ENCODE peak calls at places on chromosomes 6 and 20, in five cellular contexts. V, T, Y, I and K are unnamed samples.
A peak's percentile ranks its signal among the peaks of the same experiment; 100 is the strongest.

GRCh38 chr6:160139420-160139851 is 17.8 kb downstream of the SLC22A1 start:
- DNase-seq in V (peak; percentile 65), T (peak; percentile 74), Y (peak; percentile 78), I (peak; percentile 81), K (no peak)

GRCh38 chr6:2891768-2892170 is 11.3 kb downstream of the SERPINB9 start:
- DNase-seq in V (no peak), T (no peak), Y (peak; percentile 57), I (peak; percentile 70), K (no peak)

GRCh38 chr20:35886537-35886936 is 67.8 kb downstream of the SCAND1 start:
- DNase-seq in V (no peak), T (no peak), Y (no peak), I (no peak), K (peak; percentile 69)

GRCh38 chr6:111242452-111242851 is 155.1 kb downstream of the SLC16A10 start:
- DNase-seq in V (no peak), T (no peak), Y (no peak), I (peak; percentile 56), K (no peak)

GRCh38 chr6:109349419-109349987 is 32.8 kb downstream of the CD164 start:
- DNase-seq in V (peak; percentile 6), T (peak; percentile 27), Y (no peak), I (peak; percentile 74), K (no peak)

GRCh38 chr6:125547320-125547843 is 202.1 kb upstream of the HEY2 start:
- DNase-seq in V (no peak), T (no peak), Y (no peak), I (no peak), K (no peak)

GRCh38 chr6:90537723-90538407 is 49.0 kb downstream of the MAP3K7 start:
- DNase-seq in V (no peak), T (no peak), Y (no peak), I (no peak), K (no peak)

GRCh38 chr20:22055981-22056380 is 350.5 kb downstream of the PAX1 start:
- DNase-seq in V (no peak), T (no peak), Y (no peak), I (no peak), K (no peak)

GRCh38 chr20:58011106-58011946 is 217.1 kb downstream of the ANKRD60 start:
- DNase-seq in V (no peak), T (no peak), Y (peak; percentile 12), I (no peak), K (no peak)

GRCh38 chr6:86871681-86872080 is 65.6 kb upstream of the HTR1E start:
- DNase-seq in V (no peak), T (no peak), Y (no peak), I (no peak), K (no peak)

GRCh38 chr20:62487-62886 is 25.0 kb upstream of the DEFB125 start:
- DNase-seq in V (no peak), T (no peak), Y (no peak), I (no peak), K (no peak)

GRCh38 chr6:45697605-45698004 is 318.1 kb downstream of the CLIC5 start:
- DNase-seq in V (no peak), T (peak; percentile 91), Y (no peak), I (peak; percentile 88), K (no peak)

GRCh38 chr6:108071736-108072276 is 2.7 kb downstream of the OSTM1 start:
- DNase-seq in V (no peak), T (no peak), Y (no peak), I (no peak), K (no peak)

GRCh38 chr6:130841128-130841728 is 14.0 kb downstream of the SMLR1 start:
- DNase-seq in V (no peak), T (no peak), Y (no peak), I (no peak), K (no peak)

GRCh38 chr6:121884056-121884455 is 448.6 kb downstream of the GJA1 start:
- DNase-seq in V (no peak), T (no peak), Y (no peak), I (no peak), K (no peak)

GRCh38 chr6:91097316-91097878 is 510.5 kb upstream of the MAP3K7 start:
- DNase-seq in V (no peak), T (no peak), Y (peak; percentile 17), I (no peak), K (no peak)

GRCh38 chr6:69953491-69953890 is 87.1 kb downstream of the COL19A1 start:
- DNase-seq in V (no peak), T (no peak), Y (no peak), I (no peak), K (no peak)

GRCh38 chr6:5190467-5190866 is 70.3 kb downstream of the LYRM4 start:
- DNase-seq in V (peak; percentile 41), T (peak; percentile 83), Y (no peak), I (peak; percentile 89), K (no peak)

GRCh38 chr20:19889011-19889953 is 127.9 kb upstream of the NAA20 start:
- DNase-seq in V (no peak), T (peak; percentile 29), Y (peak; percentile 60), I (peak; percentile 52), K (peak; percentile 40)

GRCh38 chr6:112557961-112558360 is 210.8 kb downstream of the RFPL4B start:
- DNase-seq in V (no peak), T (no peak), Y (no peak), I (no peak), K (no peak)

GRCh38 chr6:110355031-110355430 is 3.1 kb downstream of the METTL24 start:
- DNase-seq in V (no peak), T (no peak), Y (no peak), I (no peak), K (no peak)

GRCh38 chr20:41411458-41411857 is 44.8 kb upstream of the EMILIN3 start:
- DNase-seq in V (no peak), T (no peak), Y (no peak), I (peak; percentile 59), K (no peak)

GRCh38 chr20:20520776-20521175 is 152.9 kb downstream of the INSM1 start:
- DNase-seq in V (no peak), T (no peak), Y (no peak), I (peak; percentile 87), K (no peak)

GRCh38 chr6:136446579-136447182 is 103.5 kb downstream of the MAP7 start:
- DNase-seq in V (no peak), T (peak; percentile 37), Y (no peak), I (no peak), K (no peak)

GRCh38 chr20:24475356-24475755 is 5.9 kb downstream of the SYNDIG1 start:
- DNase-seq in V (no peak), T (no peak), Y (no peak), I (no peak), K (no peak)

GRCh38 chr6:80541186-80541585 is 434.7 kb downstream of the BCKDHB start:
- DNase-seq in V (no peak), T (no peak), Y (no peak), I (peak; percentile 89), K (no peak)

GRCh38 chr6:145015739-145016558 is 719.4 kb downstream of the EPM2A start:
- DNase-seq in V (peak; percentile 33), T (peak; percentile 72), Y (no peak), I (peak; percentile 88), K (no peak)

GRCh38 chr20:49964964-49965780 is 17.6 kb upstream of the SNAI1 start:
- DNase-seq in V (peak; percentile 85), T (no peak), Y (no peak), I (peak; percentile 69), K (no peak)

GRCh38 chr20:43507150-43508080 is at the start of gene L3MBTL1:
- DNase-seq in V (peak; percentile 82), T (no peak), Y (no peak), I (peak; percentile 51), K (peak; percentile 38)

GRCh38 chr20:43511879-43512278 is 4.4 kb downstream of the L3MBTL1 start:
- DNase-seq in V (no peak), T (no peak), Y (no peak), I (no peak), K (no peak)

GRCh38 chr20:43508106-43508505 is 609 bp downstream of the L3MBTL1 start:
- DNase-seq in V (peak; percentile 21), T (no peak), Y (no peak), I (peak; percentile 22), K (no peak)

GRCh38 chr20:43506238-43506637 is 1.3 kb upstream of the L3MBTL1 start:
- DNase-seq in V (no peak), T (no peak), Y (no peak), I (no peak), K (no peak)

GRCh38 chr20:43508604-43509040 is 1.1 kb downstream of the L3MBTL1 start:
- DNase-seq in V (peak; percentile 45), T (no peak), Y (no peak), I (no peak), K (no peak)
- H3K4me3 ChIP-seq in V (no peak overlapping the region), T (no peak overlapping the region), Y (no peak overlapping the region), I (peak overlapping the region; percentile 85), K (peak overlapping the region; percentile 69)

DNA sequence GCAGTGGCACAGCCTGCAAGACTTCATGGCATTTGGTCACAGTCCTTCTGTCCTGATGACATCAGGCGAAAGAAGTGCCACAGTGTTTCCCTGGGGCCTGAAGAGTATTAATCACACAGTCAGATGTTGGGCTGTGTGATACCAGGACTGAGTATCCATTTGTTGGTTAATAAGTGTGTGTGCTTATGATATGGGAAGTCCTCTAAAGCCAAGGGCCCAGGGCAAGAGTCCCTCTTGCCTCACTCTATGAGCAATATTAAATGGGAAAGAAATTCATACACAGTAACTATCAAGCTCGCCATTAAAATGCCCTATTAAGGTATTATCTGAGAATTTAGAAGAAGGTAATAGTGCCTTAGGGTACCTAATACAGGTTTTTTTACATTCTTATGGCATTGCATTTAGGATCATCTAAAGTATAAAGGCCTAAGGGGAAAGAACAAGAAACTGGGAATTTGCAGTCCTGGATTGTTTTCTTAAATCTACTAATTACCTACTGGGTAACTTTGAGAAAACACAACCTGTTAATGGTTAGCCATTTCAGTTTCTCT is 204.1 kb upstream of the PREP start:
- DNase-seq in V (no peak), T (no peak), Y (no peak), I (no peak), K (no peak)
- H3K27ac ChIP-seq in V (peak overlapping the region; percentile 98), T (no peak overlapping the region), Y (peak overlapping the region; percentile 21), I (no peak overlapping the region), K (no peak overlapping the region)

DNA sequence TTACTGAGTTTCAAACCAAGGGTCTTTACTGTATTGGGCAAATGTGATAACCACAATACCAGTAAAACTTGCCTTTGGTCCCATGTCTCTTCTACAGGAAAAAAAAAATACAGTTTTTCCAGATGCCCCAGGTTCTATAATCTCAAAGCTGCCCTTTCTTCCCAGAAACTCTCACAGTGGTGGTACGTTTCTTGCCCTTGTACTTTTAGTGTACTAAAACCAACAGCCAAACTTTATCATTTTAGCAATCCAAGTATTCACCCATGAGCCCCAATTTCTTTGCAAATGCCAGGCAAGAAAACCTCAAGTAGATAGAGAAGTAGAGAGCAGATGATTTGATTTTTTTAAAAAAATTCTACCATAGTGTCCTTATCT is 157.8 kb downstream of the OR2B2 start:
- DNase-seq in V (no peak), T (no peak), Y (no peak), I (no peak), K (no peak)
- H3K4me3 ChIP-seq in V (peak overlapping the region; percentile 64), T (peak overlapping the region; percentile 61), Y (peak overlapping the region; percentile 97), I (peak overlapping the region; percentile 82), K (peak overlapping the region; percentile 75)

GRCh38 chr6:167797079-167797870 is 29.4 kb upstream of the AFDN start:
- DNase-seq in V (no peak), T (no peak), Y (no peak), I (peak; percentile 42), K (no peak)

GRCh38 chr6:167796668-167797031 is 30.1 kb upstream of the AFDN start:
- DNase-seq in V (no peak), T (no peak), Y (no peak), I (no peak), K (no peak)

GRCh38 chr6:167794386-167795157 is 32.1 kb upstream of the AFDN start:
- DNase-seq in V (no peak), T (no peak), Y (no peak), I (no peak), K (no peak)

GRCh38 chr6:167795321-167795811 is 31.3 kb upstream of the AFDN start:
- DNase-seq in V (no peak), T (no peak), Y (no peak), I (no peak), K (no peak)

GRCh38 chr6:167795874-167796667 is 30.6 kb upstream of the AFDN start:
- DNase-seq in V (no peak), T (no peak), Y (no peak), I (no peak), K (peak; percentile 42)
- H3K27ac ChIP-seq in V (no peak overlapping the region), T (no peak overlapping the region), Y (no peak overlapping the region), I (no peak overlapping the region), K (no peak overlapping the region)